ENCODE peak calls at places on chromosomes 16 and 17, in nine cellular contexts. U is colonic mucosa, G is dorsolateral prefrontal cortex, Q is brain microvascular endothelial cell, Z is cardiac muscle cell, V is IMR-90, P is fibroblast of lung, B is WERI-Rb-1, D is hepatocyte. M is an unnamed sample. For H3K27me3, the result is how much of the 10 kb centered on the place peaks cover.

GRCh38 chr16:4273858-4274291 is 1.1 kb upstream of the TFAP4 start:
- DNase-seq in U (peak), G (no peak), Q (no peak), Z (peak), V (peak), P (peak), B (peak), D (peak), M (peak)

GRCh38 chr17:31067699-31068184 is 27.0 kb upstream of the NF1 start:
- DNase-seq in U (no peak), G (no peak), Q (peak), Z (peak), V (peak), P (peak), B (no peak), D (peak), M (peak)

GRCh38 chr17:63774141-63774981 is at the start of gene DDX42:
- DNase-seq in U (peak), G (peak), Q (peak), Z (peak), V (peak), P (peak), B (peak), D (peak), M (no peak)

GRCh38 chr17:53628011-53628410 is 194.7 kb upstream of the KIF2B start:
- DNase-seq in U (no peak), G (no peak), Q (no peak), Z (peak), V (peak), P (peak), B (no peak), D (no peak), M (peak)

GRCh38 chr17:68328676-68329075 is 37.4 kb downstream of the ARSG start:
- DNase-seq in U (no peak), G (no peak), Q (no peak), Z (no peak), V (peak), P (no peak), B (no peak), D (peak), M (peak)

GRCh38 chr16:49453001-49453400 is 79.4 kb downstream of the C16orf78 start:
- DNase-seq in U (no peak), G (no peak), Q (no peak), Z (no peak), V (no peak), P (no peak), B (no peak), D (no peak), M (no peak)

GRCh38 chr17:17258998-17259397 is 22.0 kb upstream of the FLCN start:
- DNase-seq in U (no peak), G (peak), Q (no peak), Z (no peak), V (no peak), P (no peak), B (no peak), D (no peak), M (no peak)

GRCh38 chr17:17549732-17550366 is 41.7 kb downstream of the PEMT start:
- DNase-seq in U (no peak), G (no peak), Q (no peak), Z (no peak), V (no peak), P (no peak), B (no peak), D (no peak), M (no peak)

GRCh38 chr16:74448990-74449389 is 27.7 kb upstream of the CLEC18B start:
- DNase-seq in U (peak), G (no peak), Q (peak), Z (peak), V (peak), P (peak), B (no peak), D (peak), M (peak)

GRCh38 chr17:4721203-4722135 is 9.8 kb upstream of the MED11 start:
- DNase-seq in U (peak), G (no peak), Q (peak), Z (peak), V (peak), P (peak), B (peak), D (peak), M (peak)

GRCh38 chr17:68937890-68938514 is 17.2 kb downstream of the ABCA8 start:
- DNase-seq in U (no peak), G (no peak), Q (no peak), Z (no peak), V (no peak), P (no peak), B (no peak), D (peak), M (no peak)

GRCh38 chr17:1154704-1155103 is 25.1 kb downstream of the ABR start:
- DNase-seq in U (no peak), G (no peak), Q (no peak), Z (no peak), V (no peak), P (no peak), B (no peak), D (no peak), M (no peak)

GRCh38 chr16:27768651-27769270 is 218.8 kb downstream of the KATNIP start:
- DNase-seq in U (no peak), G (no peak), Q (no peak), Z (no peak), V (no peak), P (no peak), B (no peak), D (no peak), M (no peak)

GRCh38 chr16:19884611-19885455 is at the start of gene GPRC5B:
- DNase-seq in U (peak), G (peak), Q (no peak), Z (peak), V (peak), P (no peak), B (peak), D (peak), M (peak)

GRCh38 chr16:27175888-27176287 is 27.4 kb upstream of the KDM8 start:
- DNase-seq in U (no peak), G (no peak), Q (no peak), Z (no peak), V (no peak), P (no peak), B (no peak), D (no peak), M (no peak)

GRCh38 chr16:11460820-11461594 is 115.7 kb downstream of the RMI2 start:
- DNase-seq in U (no peak), G (no peak), Q (no peak), Z (no peak), V (no peak), P (no peak), B (no peak), D (no peak), M (no peak)

GRCh38 chr17:17137731-17138585 is 68.2 kb downstream of the PLD6 start:
- DNase-seq in U (no peak), G (no peak), Q (no peak), Z (no peak), V (no peak), P (no peak), B (no peak), D (no peak), M (no peak)

GRCh38 chr17:77466596-77467223 is 325.9 kb downstream of the SEC14L1 start:
- DNase-seq in U (no peak), G (no peak), Q (no peak), Z (no peak), V (no peak), P (no peak), B (peak), D (no peak), M (no peak)

GRCh38 chr17:80901319-80901718 is 90.3 kb upstream of the CHMP6 start:
- DNase-seq in U (no peak), G (no peak), Q (no peak), Z (no peak), V (peak), P (no peak), B (no peak), D (no peak), M (peak)

GRCh38 chr17:78416791-78417530 is 38.5 kb downstream of the PGS1 start:
- DNase-seq in U (peak), G (no peak), Q (no peak), Z (peak), V (no peak), P (peak), B (no peak), D (peak), M (no peak)

GRCh38 chr17:64041912-64042311 is 21.5 kb upstream of the ICAM2 start:
- DNase-seq in U (no peak), G (no peak), Q (no peak), Z (no peak), V (no peak), P (no peak), B (no peak), D (no peak), M (no peak)

GRCh38 chr16:17491140-17491662 is 20.4 kb upstream of the XYLT1 start:
- DNase-seq in U (no peak), G (no peak), Q (no peak), Z (no peak), V (no peak), P (no peak), B (no peak), D (no peak), M (no peak)

GRCh38 chr17:82858376-82859126 is 18.7 kb upstream of the ZNF750 start:
- DNase-seq in U (no peak), G (no peak), Q (no peak), Z (no peak), V (no peak), P (no peak), B (no peak), D (peak), M (peak)

GRCh38 chr17:74543891-74544760 is 1.8 kb downstream of the CD300C start:
- DNase-seq in U (no peak), G (no peak), Q (no peak), Z (no peak), V (no peak), P (no peak), B (no peak), D (no peak), M (no peak)

GRCh38 chr17:13994050-13994449 is 75.3 kb upstream of the COX10 start:
- DNase-seq in U (no peak), G (no peak), Q (no peak), Z (no peak), V (no peak), P (no peak), B (no peak), D (no peak), M (no peak)

GRCh38 chr17:21689604-21690003 is 2.7 kb upstream of the KCNJ18 start:
- DNase-seq in U (no peak), G (no peak), Q (peak), Z (peak), V (peak), P (peak), B (no peak), D (peak), M (peak)

GRCh38 chr17:4715071-4715749 is 4.8 kb downstream of the ARRB2 start:
- DNase-seq in U (no peak), G (no peak), Q (no peak), Z (no peak), V (no peak), P (no peak), B (no peak), D (no peak), M (no peak)

GRCh38 chr16:67281536-67282446 is 2.5 kb downstream of the PLEKHG4 start:
- DNase-seq in U (no peak), G (no peak), Q (no peak), Z (no peak), V (no peak), P (no peak), B (no peak), D (no peak), M (no peak)

GRCh38 chr16:78505544-78506371 is 406.3 kb downstream of the WWOX start:
- DNase-seq in U (peak), G (no peak), Q (peak), Z (peak), V (no peak), P (peak), B (no peak), D (peak), M (no peak)

GRCh38 chr17:39659286-39660010 is 5.7 kb upstream of the TCAP start:
- DNase-seq in U (no peak), G (no peak), Q (no peak), Z (no peak), V (no peak), P (no peak), B (no peak), D (no peak), M (no peak)

GRCh38 chr16:67936124-67936875 is at the start of gene PSMB10:
- DNase-seq in U (peak), G (no peak), Q (peak), Z (peak), V (peak), P (peak), B (peak), D (peak), M (peak)

GRCh38 chr17:77475012-77475976 is 334.5 kb downstream of the SEC14L1 start:
- DNase-seq in U (no peak), G (no peak), Q (peak), Z (peak), V (peak), P (peak), B (no peak), D (peak), M (no peak)

GRCh38 chr16:49345829-49346228 is 27.8 kb upstream of the C16orf78 start:
- DNase-seq in U (no peak), G (no peak), Q (no peak), Z (peak), V (no peak), P (no peak), B (no peak), D (peak), M (no peak)

GRCh38 chr17:63493411-63493810 is 16.6 kb downstream of the ACE start:
- DNase-seq in U (no peak), G (no peak), Q (no peak), Z (no peak), V (no peak), P (no peak), B (no peak), D (no peak), M (no peak)

GRCh38 chr17:76003915-76004314 is 3.3 kb downstream of the CDK3 start:
- DNase-seq in U (no peak), G (no peak), Q (no peak), Z (no peak), V (no peak), P (no peak), B (no peak), D (no peak), M (no peak)

DNA sequence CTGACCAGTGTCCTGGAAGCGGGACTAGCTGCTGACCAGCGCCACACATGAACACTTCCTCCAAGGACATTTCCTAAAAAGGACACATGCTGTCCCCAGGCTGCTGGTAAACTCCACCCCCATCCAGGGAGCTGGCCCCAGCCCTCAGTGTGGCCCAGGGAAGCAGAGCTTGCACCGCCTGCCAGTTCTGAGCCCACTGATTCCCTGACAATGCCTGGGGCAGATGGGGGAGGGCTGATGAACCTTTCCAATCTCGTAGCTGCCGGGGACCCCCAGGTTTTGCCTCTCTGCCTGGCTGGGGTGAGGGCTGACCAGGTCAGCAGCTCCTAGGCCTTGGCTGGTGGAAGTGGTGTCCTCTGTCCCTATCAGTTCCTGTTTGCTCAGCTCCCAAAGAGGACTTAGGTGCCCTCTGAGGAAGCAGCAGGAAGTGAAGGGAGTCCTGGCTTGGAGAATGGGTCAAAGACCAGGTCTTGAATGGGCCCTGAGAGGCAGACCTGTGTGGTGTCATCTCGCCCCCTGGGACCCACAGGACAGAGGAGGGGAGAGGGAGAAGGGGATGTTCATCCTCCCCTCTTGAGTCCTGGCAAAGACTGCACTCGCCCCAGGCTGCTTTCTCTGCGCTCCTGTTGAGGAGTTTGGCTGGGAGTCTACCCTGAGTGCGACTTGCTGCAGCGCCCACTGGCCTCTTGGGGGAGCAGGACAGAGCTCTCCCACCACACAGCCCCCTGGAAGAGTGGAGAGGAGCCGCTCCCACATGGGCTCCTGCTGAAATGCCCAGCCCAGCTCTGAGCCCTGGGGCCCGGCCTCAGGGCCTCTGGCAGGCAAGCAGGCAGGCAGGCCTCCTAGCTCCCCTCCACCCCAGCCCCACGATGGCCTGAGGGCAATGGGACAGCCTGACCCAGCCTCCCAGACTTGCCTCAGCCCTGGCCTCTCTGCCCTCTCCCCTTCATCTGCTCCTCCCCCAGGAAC is 16.8 kb downstream of the PDK2 start:
- DNase-seq in U (no peak), G (no peak), Q (no peak), Z (no peak), V (no peak), P (no peak), B (peak), D (no peak), M (no peak)
- TF ChIP-seq CTCF in U (no peak), G (no peak), Q (peak), Z (no peak), V (no peak), P (no peak), B (peak), D (no peak), M (no peak)

GRCh38 chr16:65543781-65544740 is 422.2 kb upstream of the CDH11 start:
- DNase-seq in U (no peak), G (no peak), Q (no peak), Z (no peak), V (no peak), P (no peak), B (no peak), D (no peak), M (no peak)
- H3K27me3 ChIP-seq in U (under half), G (under half), Q (under half), Z (under half), V (under half), P (under half), B (under half), D (under half), M (under half)

DNA sequence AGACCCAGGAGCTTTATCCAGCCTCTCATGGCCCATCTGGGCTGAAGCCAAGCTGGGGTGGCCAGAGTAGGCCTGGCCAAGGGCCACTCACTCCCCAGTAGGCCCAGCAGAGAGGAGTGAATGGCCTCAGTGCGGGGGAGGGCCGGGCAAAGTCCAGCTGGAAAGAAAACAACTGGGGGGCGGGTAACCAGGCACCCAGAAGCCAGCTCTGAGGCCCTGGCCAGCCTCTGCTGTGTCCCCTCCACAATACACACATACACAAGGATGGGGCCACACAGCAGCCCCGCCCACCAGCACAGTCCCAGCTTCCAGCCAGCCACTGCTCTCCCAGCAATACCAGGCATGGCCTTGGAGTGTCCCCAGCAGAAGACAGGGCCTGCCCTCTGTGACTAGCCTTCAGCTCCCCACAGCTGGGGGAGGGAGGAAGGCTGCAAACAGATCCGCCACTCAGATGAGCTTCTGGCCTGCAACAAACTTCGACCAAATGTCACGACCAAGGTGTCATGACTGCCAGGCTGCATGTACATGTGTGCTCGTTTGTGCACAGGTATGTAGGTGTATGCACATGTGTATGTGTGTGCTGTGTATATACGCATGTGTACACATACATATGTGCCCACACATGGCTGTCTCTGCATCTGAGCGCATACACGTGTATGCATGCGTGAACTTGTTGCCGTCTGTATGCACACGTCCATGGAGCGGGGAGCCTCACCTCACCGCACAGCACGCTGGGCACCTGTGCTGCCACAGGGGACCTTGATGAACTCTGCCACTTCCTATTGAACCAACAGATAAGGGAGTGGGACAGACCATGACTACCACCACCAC is 5.0 kb downstream of the CARHSP1 start:
- DNase-seq in U (peak), G (peak), Q (no peak), Z (no peak), V (no peak), P (no peak), B (no peak), D (peak), M (peak)
- TF ChIP-seq CTCF in U (no peak), G (no peak), Q (no peak), Z (no peak), V (no peak), P (no peak), B (peak), D (no peak), M (no peak)

GRCh38 chr17:79609616-79610150 is 1.2 kb downstream of the RBFOX3 start:
- DNase-seq in U (no peak), G (no peak), Q (no peak), Z (no peak), V (no peak), P (no peak), B (peak), D (no peak), M (no peak)
- H3K27me3 ChIP-seq in U (half or more), G (half or more), Q (half or more), Z (half or more), V (half or more), P (under half), B (under half), D (half or more), M (under half)

GRCh38 chr16:81633147-81633619 is 145.9 kb upstream of the PLCG2 start:
- DNase-seq in U (no peak), G (no peak), Q (no peak), Z (no peak), V (no peak), P (no peak), B (peak), D (no peak), M (no peak)
- TF ChIP-seq CTCF in U (peak), G (no peak), Q (peak), Z (no peak), V (no peak), P (peak), B (peak), D (peak), M (peak)

GRCh38 chr16:89051521-89052166 is 42.0 kb upstream of the ACSF3 start:
- DNase-seq in U (no peak), G (no peak), Q (no peak), Z (no peak), V (no peak), P (no peak), B (no peak), D (no peak), M (no peak)
- H3K27me3 ChIP-seq in U (under half), G (under half), Q (under half), Z (under half), V (under half), P (under half), B (under half), D (under half), M (under half)

DNA sequence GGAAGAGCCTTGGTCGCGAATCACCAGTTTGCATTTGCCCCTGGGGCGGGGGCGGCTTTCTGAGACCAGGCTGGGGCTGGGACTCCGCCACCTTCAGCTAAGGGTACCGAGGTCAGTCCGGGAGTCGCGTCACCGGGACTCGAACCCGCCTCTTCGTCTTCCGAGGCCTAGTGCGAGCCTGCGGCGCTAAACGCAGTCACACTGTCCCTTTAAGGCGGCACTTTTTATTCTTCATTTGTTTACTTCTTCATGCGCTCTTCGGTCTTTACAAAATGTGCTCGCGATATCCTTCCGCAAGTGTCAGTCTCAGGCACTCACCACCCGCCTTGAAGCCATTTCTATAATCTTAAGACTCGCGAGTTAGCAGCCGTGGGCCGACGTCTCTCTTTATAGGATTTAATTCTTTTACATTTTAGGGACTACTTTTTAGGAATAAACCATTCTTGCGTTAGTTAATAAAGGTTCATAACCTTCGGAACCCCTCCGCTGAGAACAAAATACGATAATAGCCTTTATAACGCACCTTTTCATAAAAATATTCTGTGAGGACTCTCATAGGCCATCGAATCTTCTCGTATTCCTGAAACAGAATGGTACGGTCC is 593 bp upstream of the HEXIM1 start:
- DNase-seq in U (peak), G (no peak), Q (peak), Z (peak), V (peak), P (peak), B (peak), D (peak), M (peak)
- TF ChIP-seq CTCF in U (no peak), G (no peak), Q (no peak), Z (no peak), V (no peak), P (no peak), B (no peak), D (no peak), M (no peak)

GRCh38 chr17:28969706-28970393 is 18.5 kb upstream of the PHF12 start:
- DNase-seq in U (no peak), G (no peak), Q (no peak), Z (no peak), V (no peak), P (no peak), B (no peak), D (no peak), M (no peak)
- H3K27me3 ChIP-seq in U (under half), G (under half), Q (under half), Z (under half), V (under half), P (under half), B (under half), D (under half), M (under half)